ENCODE peak calls at places on chromosome 13, in seven cellular contexts. X is left lung, Q is astrocyte of the cerebellum, A is lung, S is thoracic aorta, C is nephron progenitor cell, T is neural crest cell. J is an unnamed sample.

GRCh38 chr13:105979586-105979985 is 555.9 kb downstream of the EFNB2 start:
- DNase-seq in C (peak), Q (no peak), S (no peak), X (peak), A (no peak), T (no peak), J (no peak)

GRCh38 chr13:31980842-31981241 is 50.7 kb upstream of the FRY start:
- DNase-seq in Q (no peak), C (no peak), S (no peak), T (no peak), X (no peak), A (no peak), J (no peak)

GRCh38 chr13:38759390-38759789 is 72.5 kb downstream of the FREM2 start:
- DNase-seq in Q (no peak), C (no peak), X (no peak), S (no peak), T (no peak), A (no peak), J (no peak)

GRCh38 chr13:97223711-97224461 is 1.8 kb downstream of the MBNL2 start:
- DNase-seq in A (peak), X (peak), S (no peak), C (peak), Q (peak), T (no peak), J (peak)

GRCh38 chr13:93480553-93481106 is 254.0 kb downstream of the GPC6 start:
- DNase-seq in C (no peak), T (no peak), S (no peak), Q (no peak), A (no peak), X (no peak), J (no peak)

GRCh38 chr13:33016414-33017409 is at the start of gene KL:
- DNase-seq in A (peak), T (peak), X (peak), S (no peak), C (peak), Q (no peak), J (no peak)

GRCh38 chr13:113900646-113901045 is 36.8 kb upstream of the GAS6 start:
- DNase-seq in C (no peak), T (no peak), X (no peak), Q (no peak), A (peak), S (no peak), J (no peak)

GRCh38 chr13:40306817-40307216 is 359.6 kb downstream of the FOXO1 start:
- DNase-seq in T (no peak), S (no peak), A (no peak), C (no peak), X (no peak), Q (no peak), J (no peak)

GRCh38 chr13:41222259-41222852 is 28.0 kb upstream of the KBTBD7 start:
- DNase-seq in T (peak), C (peak), A (peak), Q (peak), S (no peak), X (no peak), J (no peak)

GRCh38 chr13:46751811-46752635 is 44.9 kb downstream of the ESD start:
- DNase-seq in A (no peak), C (no peak), T (no peak), Q (peak), X (peak), S (no peak), J (no peak)

GRCh38 chr13:49494645-49495044 is 1.1 kb upstream of the PHF11 start:
- DNase-seq in C (no peak), A (no peak), T (no peak), S (no peak), X (no peak), Q (no peak), J (no peak)
- TF ChIP-seq CTCF in C (no peak), A (no peak), T (no peak), S (no peak), X (no peak), Q (no peak), J (no peak)

GRCh38 chr13:27483421-27483820 is 33.1 kb upstream of the MTIF3 start:
- DNase-seq in C (no peak), X (no peak), Q (no peak), T (no peak), A (no peak), S (no peak), J (no peak)

GRCh38 chr13:27482996-27483395 is 32.6 kb upstream of the MTIF3 start:
- DNase-seq in X (no peak), Q (no peak), S (no peak), C (no peak), T (no peak), A (no peak), J (peak)

GRCh38 chr13:27476943-27477681 is 26.7 kb upstream of the MTIF3 start:
- DNase-seq in S (no peak), T (no peak), A (no peak), X (no peak), C (no peak), Q (no peak), J (no peak)

GRCh38 chr13:27481766-27482165 is 31.4 kb upstream of the MTIF3 start:
- DNase-seq in T (peak), Q (no peak), A (peak), X (peak), C (peak), S (no peak), J (no peak)
- TF ChIP-seq CTCF in T (peak), Q (peak), A (no peak), X (peak), C (peak), S (no peak), J (no peak)

GRCh38 chr13:68375004-68375403 is 1144.9 kb upstream of the PCDH9 start:
- DNase-seq in Q (no peak), X (no peak), S (no peak), C (no peak), T (no peak), A (no peak), J (no peak)
- TF ChIP-seq CTCF in Q (no peak), X (no peak), S (no peak), C (no peak), T (no peak), A (no peak), J (no peak)

DNA sequence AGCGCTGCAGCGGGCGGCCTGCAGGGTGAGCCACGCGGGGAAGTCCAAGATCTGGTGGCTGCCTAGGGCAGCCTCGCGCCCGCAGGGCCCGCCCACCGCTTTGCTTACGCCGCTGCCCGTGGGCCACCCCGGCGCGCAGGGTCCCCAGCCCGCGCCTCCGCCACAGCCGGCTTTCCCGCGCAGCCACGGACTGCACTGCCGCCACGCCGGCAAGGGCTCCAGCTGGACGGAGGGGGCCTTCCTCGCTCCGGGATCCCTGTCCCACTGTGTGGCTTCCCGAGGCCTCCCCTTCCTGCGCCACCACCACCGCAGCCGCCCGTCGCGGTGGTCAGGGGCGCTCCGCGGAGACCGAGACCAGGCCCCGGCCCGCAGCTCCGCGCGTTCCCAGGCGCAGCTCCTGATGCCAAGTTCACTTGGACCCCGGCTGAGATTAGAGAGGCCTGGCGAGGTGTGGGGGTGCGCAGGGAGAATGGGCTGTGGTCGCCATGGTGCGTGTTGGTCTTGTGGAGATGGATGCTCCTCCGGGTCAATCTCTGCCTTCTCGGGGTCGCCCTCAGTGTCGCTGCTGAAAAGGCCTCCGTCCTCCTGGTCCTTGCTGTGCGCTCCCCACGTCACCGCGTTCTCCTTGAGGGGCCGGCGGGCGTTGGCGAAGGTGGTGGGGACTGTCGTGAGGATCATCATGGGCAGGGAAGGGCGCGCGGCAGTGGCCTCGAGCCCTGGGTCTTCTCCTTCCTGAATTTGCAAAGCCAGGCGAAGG is 17.9 kb upstream of the RNF17 start:
- DNase-seq in T (no peak), C (peak), Q (no peak), X (no peak), S (no peak), A (no peak), J (no peak)
- TF ChIP-seq CTCF in T (no peak), C (no peak), Q (no peak), X (no peak), S (no peak), A (no peak), J (no peak)

DNA sequence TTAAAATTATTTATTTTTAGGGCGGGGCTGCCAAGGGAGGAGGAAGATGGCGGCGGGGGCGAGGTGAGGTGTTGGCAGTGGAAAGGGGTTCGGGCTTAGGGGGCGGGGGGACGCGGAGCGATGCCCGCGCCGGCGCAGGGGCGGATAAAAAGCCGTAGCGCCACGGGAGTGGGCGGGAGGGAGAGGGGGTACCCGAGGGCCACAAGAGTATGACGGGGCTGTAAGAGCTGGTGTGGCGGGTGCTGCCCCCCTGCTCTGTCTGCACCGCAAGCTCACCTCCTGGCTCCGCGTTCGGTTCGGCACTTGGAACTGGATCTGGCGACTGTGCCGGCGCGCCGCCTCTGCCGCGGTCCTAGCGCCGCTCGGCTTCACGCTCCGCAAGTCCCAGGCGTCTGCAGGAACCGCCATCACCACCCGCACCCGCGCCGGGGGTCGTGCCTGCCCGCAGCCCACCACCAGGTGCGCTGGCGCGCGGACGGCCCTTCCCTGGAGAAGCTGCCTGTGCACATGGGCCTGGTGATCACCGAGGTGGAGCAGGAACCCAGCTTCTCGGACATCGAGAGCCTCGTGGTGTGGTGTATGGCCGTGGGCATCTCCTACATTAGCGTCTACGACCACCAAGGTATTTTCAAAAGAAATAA is 265.2 kb upstream of the SGCG start:
- DNase-seq in S (no peak), A (peak), Q (peak), T (peak), X (no peak), C (peak), J (no peak)
- TF ChIP-seq CTCF in S (no peak), A (no peak), Q (no peak), T (peak), X (no peak), C (peak), J (no peak)

DNA sequence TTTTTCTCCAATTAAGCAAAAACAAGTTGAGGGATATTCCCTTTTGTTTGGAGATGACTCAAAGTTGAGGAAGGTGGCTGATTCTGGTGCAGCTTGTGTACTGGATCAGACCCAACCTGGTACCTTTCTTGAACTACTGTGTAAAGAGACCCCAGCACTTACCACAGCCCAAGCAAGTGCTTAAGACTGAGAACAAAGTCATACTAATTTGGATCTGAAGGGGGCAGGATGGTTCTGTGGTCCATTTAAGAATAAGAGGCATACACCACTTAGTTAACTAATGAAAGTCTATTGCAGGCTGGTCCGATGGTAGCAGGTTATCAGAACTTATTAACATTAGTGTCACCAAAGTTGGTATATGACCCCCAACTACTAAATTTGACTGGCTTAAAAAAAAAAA is 6.3 kb downstream of the THSD1 start:
- DNase-seq in Q (no peak), A (no peak), C (no peak), X (no peak), T (no peak), S (no peak), J (no peak)
- TF ChIP-seq CTCF in Q (no peak), A (no peak), C (no peak), X (no peak), T (no peak), S (no peak), J (no peak)

DNA sequence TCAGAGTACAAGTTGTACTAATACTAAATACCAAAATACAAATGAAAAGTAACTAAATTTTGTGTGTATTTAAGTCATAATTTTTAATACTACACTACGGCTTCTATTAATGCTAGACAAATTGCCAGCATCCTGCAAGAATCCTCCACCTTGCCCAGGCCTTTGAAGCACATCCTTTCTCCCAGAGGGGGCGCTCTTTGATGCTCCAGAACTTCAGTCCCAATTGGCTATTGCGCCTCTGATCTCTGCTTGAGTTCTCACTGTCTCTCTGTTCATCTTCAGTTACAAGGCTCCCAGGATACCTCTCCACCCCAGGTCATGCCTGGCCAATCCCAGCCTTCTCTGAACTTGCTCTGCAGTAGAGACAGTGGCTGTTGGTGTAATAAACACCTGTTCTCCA is 141.0 kb downstream of the DCLK1 start:
- DNase-seq in T (no peak), X (no peak), Q (no peak), S (no peak), C (no peak), A (no peak), J (no peak)
- TF ChIP-seq CTCF in T (no peak), X (no peak), Q (peak), S (no peak), C (no peak), A (no peak), J (no peak)

GRCh38 chr13:20035130-20035529 is 76.6 kb downstream of the ZMYM2 start:
- DNase-seq in C (no peak), A (no peak), Q (no peak), T (no peak), S (no peak), X (no peak), J (no peak)
- TF ChIP-seq CTCF in C (no peak), A (no peak), Q (no peak), T (peak), S (no peak), X (no peak), J (no peak)

GRCh38 chr13:100542546-100543156 is 45.9 kb downstream of the GGACT start:
- DNase-seq in A (no peak), S (no peak), Q (peak), T (no peak), X (no peak), C (no peak), J (no peak)
- TF ChIP-seq CTCF in A (no peak), S (no peak), Q (peak), T (peak), X (peak), C (peak), J (peak)

GRCh38 chr13:44470623-44471562 is 97.3 kb downstream of the SERP2 start:
- DNase-seq in X (no peak), A (no peak), C (no peak), T (no peak), Q (peak), S (no peak), J (no peak)
- TF ChIP-seq CTCF in X (peak), A (no peak), C (peak), T (peak), Q (peak), S (peak), J (peak)

J was measured in activated B cell treated with CpG ODN at 0.5 μM for 24 hours.